ENCODE peak calls at places on chromosome 19, in seven cellular contexts. T, U, Y, P, B, M and C are unnamed samples.

GRCh38 chr19:51564791-51565190 is 6.3 kb upstream of the ZNF175 start:
- DNase-seq in B (no peak), T (no peak), P (no peak), M (no peak), U (no peak), Y (peak), C (no peak)

GRCh38 chr19:30253581-30253996 is 118.6 kb upstream of the ZNF536 start:
- DNase-seq in Y (no peak), P (no peak), T (no peak), U (no peak), B (no peak), M (no peak), C (no peak)

GRCh38 chr19:55070755-55071502 is 4.7 kb upstream of the EPS8L1 start:
- DNase-seq in U (no peak), B (peak), Y (peak), M (peak), T (no peak), P (peak), C (peak)

GRCh38 chr19:33302974-33303790 is 848 bp upstream of the CEBPA start:
- DNase-seq in B (no peak), Y (no peak), T (no peak), U (peak), M (peak), P (peak), C (peak)

GRCh38 chr19:16018801-16019551 is 57.3 kb upstream of the TPM4 start:
- DNase-seq in U (no peak), T (no peak), Y (no peak), M (no peak), B (no peak), P (no peak), C (peak)

GRCh38 chr19:15248648-15249559 is 16.7 kb upstream of the EPHX3 start:
- DNase-seq in T (peak), M (peak), B (no peak), P (peak), Y (no peak), U (peak), C (peak)

GRCh38 chr19:31214086-31214485 is 135.2 kb downstream of the TSHZ3 start:
- DNase-seq in M (peak), T (peak), B (no peak), Y (peak), U (peak), P (peak), C (peak)

GRCh38 chr19:3389876-3390361 is 23.5 kb downstream of the NFIC start:
- DNase-seq in B (no peak), U (no peak), Y (no peak), P (peak), M (no peak), T (no peak), C (peak)

GRCh38 chr19:3879656-3880055 is 829 bp upstream of the ATCAY start:
- DNase-seq in T (no peak), M (no peak), P (no peak), Y (peak), B (no peak), U (no peak), C (no peak)

GRCh38 chr19:55370305-55370988 is at the start of gene IL11:
- DNase-seq in T (no peak), Y (no peak), P (no peak), M (no peak), U (no peak), B (no peak), C (no peak)

GRCh38 chr19:56832352-56832928 is 8.1 kb downstream of the PEG3 start:
- DNase-seq in U (no peak), B (no peak), M (no peak), T (no peak), Y (no peak), P (no peak), C (no peak)

DNA sequence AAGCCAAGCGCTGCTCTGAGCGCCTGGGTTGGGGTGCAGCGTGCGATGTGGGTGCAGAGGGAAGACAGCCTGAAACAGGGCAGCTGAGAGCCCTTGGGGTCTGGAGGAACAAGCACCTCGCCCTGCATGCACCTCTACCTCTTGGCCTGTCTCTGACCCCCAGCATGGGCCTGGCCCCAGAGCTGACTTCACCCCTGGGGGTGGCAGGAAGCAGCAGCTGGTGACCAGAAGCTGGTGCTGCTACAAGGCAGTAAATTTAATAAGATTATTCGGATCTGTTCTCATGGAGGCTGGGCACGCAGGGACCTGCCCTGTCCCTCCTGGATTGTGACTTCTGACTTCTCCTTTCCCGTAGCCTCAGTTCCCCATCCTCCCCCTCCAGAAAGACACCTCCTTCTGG is 5.2 kb downstream of the GNG8 start:
- DNase-seq in P (no peak), B (no peak), T (no peak), U (no peak), M (no peak), Y (no peak), C (no peak)
- H3K27ac ChIP-seq in P (no peak), B (no peak), T (no peak), U (no peak), M (no peak), Y (no peak), C (no peak)

DNA sequence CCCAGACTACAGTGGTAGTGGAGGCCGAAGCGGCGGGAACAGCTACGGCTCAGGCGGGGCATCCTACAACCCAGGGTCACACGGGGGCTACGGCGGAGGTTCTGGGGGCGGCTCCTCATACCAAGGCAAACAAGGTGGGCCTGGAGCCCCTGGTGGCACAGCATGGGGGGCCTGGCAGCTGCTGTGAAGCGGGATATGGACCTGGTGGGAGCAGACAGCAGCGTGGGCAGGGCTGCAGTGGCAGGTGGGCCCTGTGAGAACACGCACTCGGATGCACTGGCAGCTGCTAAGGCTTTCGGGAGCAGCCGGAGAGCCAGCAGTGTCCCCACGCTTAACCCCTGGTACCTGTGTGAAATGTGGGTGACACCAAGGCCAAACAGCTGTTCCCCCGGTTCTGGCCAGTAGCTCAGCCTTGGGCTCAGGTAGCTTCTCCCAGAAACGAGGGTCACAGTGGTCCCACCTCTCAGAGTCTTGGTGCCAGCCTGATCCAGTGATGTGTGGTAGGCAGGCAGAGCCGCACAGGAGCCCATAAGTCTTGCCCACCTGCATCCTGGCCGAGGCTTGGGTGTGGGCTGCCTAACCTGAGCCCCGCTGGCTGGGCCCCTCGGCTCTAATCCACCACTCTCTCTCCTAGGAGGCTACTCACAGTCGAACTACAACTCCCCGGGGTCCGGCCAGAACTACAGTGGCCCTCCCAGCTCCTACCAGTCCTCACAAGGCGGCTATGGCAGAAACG is 12.5 kb upstream of the QTRT1 start:
- DNase-seq in M (no peak), T (no peak), U (no peak), Y (no peak), B (no peak), P (no peak), C (no peak)
- TF ChIP-seq POLR2A in M (no peak), T (no peak), U (no peak), Y (peak), B (no peak), P (no peak), C (no peak)

DNA sequence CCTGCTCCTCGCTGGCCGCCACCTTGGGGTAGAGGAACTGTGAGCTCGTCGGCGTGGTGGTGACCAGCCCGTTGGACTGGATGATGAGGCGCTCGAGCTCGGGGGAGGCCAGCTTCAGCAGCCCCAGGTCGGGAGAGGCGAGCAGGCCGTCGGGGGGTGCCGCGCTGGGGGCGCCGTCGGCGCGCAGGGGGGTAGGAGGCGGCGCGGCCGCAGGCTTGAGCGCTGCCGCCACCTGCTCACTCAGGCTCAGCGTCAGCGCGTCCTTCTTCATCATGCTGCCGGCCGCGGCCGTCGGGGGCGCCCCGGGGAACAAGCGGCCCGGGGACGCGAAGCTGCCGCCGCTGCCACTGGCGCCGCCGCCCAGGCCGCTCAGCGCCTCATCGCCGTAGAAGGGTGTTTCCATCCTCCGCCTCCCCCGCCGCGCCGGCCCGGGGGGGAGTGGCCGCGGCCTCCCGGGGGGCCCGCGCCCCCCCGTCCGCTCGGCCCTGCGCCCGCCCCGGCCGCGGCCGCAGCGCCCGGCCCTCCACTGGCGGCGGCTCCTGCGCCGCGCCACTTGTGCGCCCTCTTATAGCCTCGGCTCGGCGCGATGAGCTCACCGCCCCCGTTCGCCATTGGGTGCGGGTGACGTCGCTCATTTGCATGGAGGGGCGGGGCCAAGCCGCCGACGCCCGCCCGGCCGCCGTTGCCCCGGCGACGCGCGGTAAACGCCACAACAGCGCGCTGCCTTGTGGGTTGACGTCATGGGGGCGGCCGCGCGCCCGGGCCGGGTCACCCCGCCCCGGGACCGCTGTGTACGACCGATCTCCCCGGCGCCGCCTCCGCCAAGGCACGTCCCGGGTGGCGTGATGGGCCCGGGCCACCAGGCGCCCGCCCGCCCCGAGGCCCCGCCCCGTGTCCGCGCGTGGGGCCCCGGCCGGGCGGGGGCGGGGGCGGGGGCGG is at the start of gene JUND:
- DNase-seq in B (peak), U (peak), Y (peak), P (peak), T (peak), M (peak), C (peak)
- TF ChIP-seq POLR2AphosphoS5 in B (no peak), U (peak), Y (peak), P (peak), T (peak), M (peak), C (peak)

GRCh38 chr19:1351324-1351947 is 32.3 kb upstream of the NDUFS7 start:
- DNase-seq in T (no peak), M (no peak), U (no peak), P (no peak), B (no peak), Y (no peak), C (no peak)
- H3K27ac ChIP-seq in T (no peak), M (no peak), U (no peak), P (no peak), B (no peak), Y (no peak), C (no peak)

GRCh38 chr19:8113017-8113416 is 36.4 kb downstream of the FBN3 start:
- DNase-seq in U (peak), Y (no peak), T (no peak), P (no peak), B (no peak), M (no peak), C (no peak)

GRCh38 chr19:8110931-8111330 is 38.5 kb downstream of the FBN3 start:
- DNase-seq in B (no peak), U (no peak), Y (no peak), P (no peak), T (no peak), M (no peak), C (no peak)

GRCh38 chr19:8109890-8110662 is 39.3 kb downstream of the FBN3 start:
- DNase-seq in P (no peak), M (no peak), U (no peak), B (no peak), Y (no peak), T (no peak), C (no peak)

GRCh38 chr19:8109455-8109854 is 39.9 kb downstream of the FBN3 start:
- DNase-seq in U (no peak), B (no peak), P (no peak), Y (no peak), M (no peak), T (no peak), C (no peak)

GRCh38 chr19:8111376-8111775 is 38.0 kb downstream of the FBN3 start:
- DNase-seq in Y (no peak), P (no peak), M (no peak), T (no peak), B (no peak), U (no peak), C (no peak)
- TF ChIP-seq POLR2A in Y (no peak), P (no peak), M (no peak), T (no peak), B (no peak), U (no peak), C (no peak)

GRCh38 chr19:35716985-35717664 is 678 bp upstream of the KMT2B start:
- DNase-seq in U (peak), Y (peak), B (peak), P (peak), T (peak), M (peak), C (peak)
- TF ChIP-seq POLR2AphosphoS5 in U (peak), Y (no peak), B (peak), P (peak), T (no peak), M (peak), C (no peak)

GRCh38 chr19:2037676-2038255 is 13.3 kb downstream of the MKNK2 start:
- DNase-seq in T (peak), Y (no peak), P (peak), B (no peak), U (peak), M (no peak), C (no peak)
- H3K27ac ChIP-seq in T (no peak), Y (no peak), P (peak), B (no peak), U (peak), M (peak), C (peak)

DNA sequence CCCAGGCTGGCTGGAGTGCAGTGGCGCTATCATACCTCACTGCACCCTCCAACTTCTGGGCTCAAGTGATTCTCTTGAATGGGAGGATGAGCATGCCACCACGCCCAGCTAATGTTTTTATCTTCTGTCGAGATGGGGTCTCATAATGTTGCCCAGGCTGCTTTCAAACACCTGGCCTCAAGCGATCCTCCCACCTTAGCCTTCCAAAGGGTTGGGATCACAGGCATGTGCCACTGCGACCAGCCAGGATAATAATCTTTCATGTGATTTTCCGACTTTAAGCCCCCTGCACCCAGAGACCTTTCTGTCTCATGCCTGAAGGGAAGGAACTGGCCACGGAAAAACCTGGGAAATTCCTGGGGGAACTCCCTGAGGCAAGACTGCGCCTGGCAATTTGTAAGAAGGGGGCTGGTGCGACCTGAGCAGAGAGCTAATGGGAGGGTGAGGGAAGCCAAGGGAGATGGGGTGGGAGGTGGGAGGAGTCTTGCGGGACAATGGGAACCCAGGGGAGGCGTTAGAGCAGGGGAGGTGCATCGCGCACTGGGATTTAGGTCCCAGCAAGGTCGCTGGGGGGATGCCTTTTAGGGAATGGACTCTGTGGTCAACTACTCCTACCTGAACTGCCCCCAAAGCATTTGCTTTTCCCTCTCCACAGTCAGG is 1.2 kb upstream of the CCDC124 start:
- DNase-seq in M (no peak), P (no peak), Y (no peak), B (no peak), U (no peak), T (no peak), C (no peak)
- TF ChIP-seq POLR2A in M (no peak), P (no peak), Y (no peak), B (no peak), U (no peak), T (no peak), C (no peak)

DNA sequence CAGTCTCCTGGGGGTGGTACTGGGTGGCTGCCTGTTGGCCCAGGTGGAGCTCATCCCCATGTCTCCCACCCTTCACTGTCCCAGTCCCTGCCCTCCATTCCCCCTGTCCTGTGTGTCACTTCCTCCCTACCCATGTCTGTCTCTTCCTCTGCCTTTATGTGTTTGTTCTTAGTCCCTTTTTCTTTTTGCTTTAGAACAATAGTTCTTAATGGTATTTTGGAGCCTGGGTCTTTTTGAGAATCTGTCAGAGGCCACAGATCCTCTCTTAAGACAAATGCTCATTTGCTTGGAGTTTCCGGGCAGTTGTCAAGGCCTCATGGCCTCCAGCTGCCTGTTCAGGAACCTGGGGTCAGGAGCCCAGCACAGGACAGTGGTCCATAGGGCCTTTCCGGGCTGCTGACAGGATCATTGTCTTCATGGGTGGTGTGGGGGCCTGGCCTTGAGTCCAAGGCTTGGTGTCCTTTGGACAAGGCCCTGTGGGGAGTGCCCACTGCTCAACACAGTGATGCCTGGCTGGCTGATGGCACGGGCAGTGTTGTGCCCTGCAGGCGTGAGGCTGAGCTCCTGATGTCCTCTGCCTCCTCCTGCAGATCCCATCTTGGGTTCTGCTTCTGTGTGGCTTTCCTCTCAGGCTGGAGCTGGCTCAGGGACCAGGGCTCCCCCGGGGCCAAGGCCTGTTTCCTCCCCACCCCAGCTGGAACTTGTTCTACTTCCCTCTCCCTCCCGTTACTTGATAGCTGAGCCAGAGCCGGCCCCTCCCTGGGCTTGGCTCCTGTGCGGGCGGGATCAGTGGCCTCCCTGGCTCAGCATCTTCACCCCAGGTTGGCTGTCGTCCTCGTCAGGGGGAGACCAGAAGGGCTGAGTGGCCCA is 3.5 kb downstream of the EGLN2 start:
- DNase-seq in B (no peak), M (peak), T (peak), U (peak), Y (peak), P (no peak), C (peak)
- TF ChIP-seq POLR2AphosphoS5 in B (no peak), M (peak), T (no peak), U (no peak), Y (no peak), P (peak), C (no peak)